ENCODE peak calls at places on chromosomes 11 and 22, in seven cellular contexts. T, K, C, I, H, D and F are unnamed samples.

GRCh38 chr22:50308597-50308935 is 1.1 kb upstream of the PLXNB2 start:
- DNase-seq in T (peak; percentile 84), K (no peak), C (peak; percentile 87), I (no peak), H (peak; percentile 68), D (no peak), F (no peak)

GRCh38 chr11:67501854-67502253 is 3.3 kb downstream of the PITPNM1 start:
- DNase-seq in T (no peak), K (no peak), C (no peak), I (no peak), H (no peak), D (no peak), F (peak; percentile 79)

GRCh38 chr11:44982496-44983062 is 31.9 kb upstream of the TP53I11 start:
- DNase-seq in T (no peak), K (no peak), C (no peak), I (no peak), H (no peak), D (no peak), F (no peak)

GRCh38 chr11:27701262-27702105 is 1.2 kb upstream of the BDNF start:
- DNase-seq in T (no peak), K (no peak), C (no peak), I (peak; percentile 36), H (peak; percentile 80), D (no peak), F (no peak)

GRCh38 chr11:115164774-115165173 is 339.4 kb downstream of the CADM1 start:
- DNase-seq in T (no peak), K (no peak), C (no peak), I (no peak), H (peak; percentile 30), D (no peak), F (no peak)

GRCh38 chr11:97909544-97910394 is 1111.0 kb upstream of the CNTN5 start:
- DNase-seq in T (no peak), K (no peak), C (no peak), I (no peak), H (peak; percentile 85), D (no peak), F (no peak)

GRCh38 chr11:58576792-58577440 is 1.3 kb upstream of the LPXN start:
- DNase-seq in T (no peak), K (no peak), C (no peak), I (peak; percentile 42), H (peak; percentile 65), D (no peak), F (peak; percentile 38)

GRCh38 chr11:63871962-63872832 is 33.3 kb downstream of the MARK2 start:
- DNase-seq in T (peak; percentile 90), K (peak; percentile 87), C (peak; percentile 78), I (peak; percentile 91), H (peak; percentile 92), D (peak; percentile 60), F (no peak)

GRCh38 chr11:131025020-131025419 is 108.7 kb upstream of the SNX19 start:
- DNase-seq in T (no peak), K (no peak), C (no peak), I (peak; percentile 6), H (peak; percentile 64), D (no peak), F (no peak)

GRCh38 chr11:69044111-69045013 is 4.4 kb upstream of the TPCN2 start:
- DNase-seq in T (peak; percentile 76), K (peak; percentile 72), C (peak; percentile 83), I (peak; percentile 29), H (peak; percentile 67), D (peak; percentile 68), F (no peak)

GRCh38 chr22:22752199-22752555 is 107.8 kb downstream of the GGTLC2 start:
- DNase-seq in T (no peak), K (no peak), C (no peak), I (no peak), H (no peak), D (no peak), F (no peak)

GRCh38 chr11:65551572-65552398 is 6.4 kb downstream of the LTBP3 start:
- DNase-seq in T (peak; percentile 85), K (peak; percentile 81), C (no peak), I (peak; percentile 84), H (no peak), D (peak; percentile 64), F (no peak)

GRCh38 chr11:36618025-36618700 is 20.1 kb upstream of the RAG2 start:
- DNase-seq in T (no peak), K (no peak), C (no peak), I (no peak), H (no peak), D (no peak), F (no peak)

GRCh38 chr11:36627471-36627870 is 29.4 kb upstream of the RAG2 start:
- DNase-seq in T (no peak), K (no peak), C (no peak), I (no peak), H (no peak), D (no peak), F (no peak)

GRCh38 chr11:36627006-36627405 is 29.0 kb upstream of the RAG2 start:
- DNase-seq in T (no peak), K (no peak), C (no peak), I (no peak), H (no peak), D (no peak), F (no peak)

GRCh38 chr11:36619502-36619901 is 21.5 kb upstream of the RAG2 start:
- DNase-seq in T (no peak), K (no peak), C (no peak), I (peak; percentile 22), H (no peak), D (no peak), F (no peak)

GRCh38 chr11:36622431-36623136 is 24.5 kb upstream of the RAG2 start:
- DNase-seq in T (no peak), K (no peak), C (no peak), I (peak; percentile 47), H (peak; percentile 60), D (peak; percentile 12), F (no peak)
- TF ChIP-seq CTCF in T (peak; percentile 41), K (no peak), C (peak; percentile 15), I (peak; percentile 51), H (peak; percentile 49), D (peak; percentile 17), F (peak; percentile 86)

GRCh38 chr22:48872271-48873260 is 955.1 kb downstream of the BRD1 start:
- DNase-seq in T (no peak), K (no peak), C (no peak), I (no peak), H (no peak), D (no peak), F (peak; percentile 73)

GRCh38 chr22:48869161-48869560 is 958.5 kb downstream of the BRD1 start:
- DNase-seq in T (no peak), K (no peak), C (no peak), I (no peak), H (no peak), D (no peak), F (peak; percentile 75)

GRCh38 chr22:48870436-48870835 is 957.2 kb downstream of the BRD1 start:
- DNase-seq in T (no peak), K (no peak), C (no peak), I (no peak), H (no peak), D (no peak), F (peak; percentile 47)

GRCh38 chr22:48869788-48870187 is 957.9 kb downstream of the BRD1 start:
- DNase-seq in T (no peak), K (no peak), C (no peak), I (no peak), H (no peak), D (no peak), F (no peak)

GRCh38 chr22:48871176-48871840 is 956.4 kb downstream of the BRD1 start:
- DNase-seq in T (no peak), K (no peak), C (no peak), I (no peak), H (no peak), D (no peak), F (peak; percentile 76)
- TF ChIP-seq CTCF in T (no peak), K (no peak), C (no peak), I (no peak), H (no peak), D (no peak), F (no peak)

GRCh38 chr11:72685560-72686480 is 11.6 kb upstream of the PDE2A start:
- DNase-seq in T (no peak), K (no peak), C (peak; percentile 69), I (no peak), H (no peak), D (no peak), F (no peak)

GRCh38 chr11:72686639-72687215 is 12.5 kb upstream of the PDE2A start:
- DNase-seq in T (no peak), K (no peak), C (peak; percentile 43), I (no peak), H (no peak), D (no peak), F (no peak)

GRCh38 chr11:72688486-72688885 is 14.3 kb upstream of the PDE2A start:
- DNase-seq in T (no peak), K (no peak), C (no peak), I (no peak), H (no peak), D (no peak), F (no peak)

GRCh38 chr11:72687326-72687725 is 13.1 kb upstream of the PDE2A start:
- DNase-seq in T (no peak), K (no peak), C (no peak), I (no peak), H (no peak), D (no peak), F (no peak)

GRCh38 chr11:72688929-72689328 is 14.7 kb upstream of the PDE2A start:
- DNase-seq in T (no peak), K (no peak), C (no peak), I (no peak), H (no peak), D (no peak), F (no peak)
- TF ChIP-seq CTCF in T (no peak), K (no peak), C (no peak), I (no peak), H (no peak), D (no peak), F (no peak)

DNA sequence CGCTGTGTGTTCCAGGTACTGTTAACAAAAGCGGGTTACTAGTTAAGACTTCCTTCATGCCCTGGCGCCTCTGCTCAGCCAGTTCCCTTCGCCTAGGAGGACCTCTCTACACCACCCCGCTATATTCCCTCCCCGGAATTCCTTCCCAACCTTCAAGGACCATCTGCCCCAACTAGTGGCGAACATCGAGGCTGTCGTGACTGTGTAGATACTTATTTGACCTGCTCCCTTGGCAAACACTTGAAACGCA is 450 bp upstream of the BCL2L13 start:
- DNase-seq in T (no peak), K (no peak), C (no peak), I (no peak), H (no peak), D (no peak), F (no peak)
- TF ChIP-seq CTCF in T (no peak), K (no peak), C (no peak), I (no peak), H (no peak), D (no peak), F (peak; percentile 51)

GRCh38 chr11:103927535-103927934 is 108.9 kb upstream of the DDI1 start:
- DNase-seq in T (no peak), K (no peak), C (no peak), I (peak; percentile 65), H (no peak), D (no peak), F (no peak)
- TF ChIP-seq CTCF in T (peak; percentile 16), K (peak; percentile 35), C (no peak), I (peak; percentile 57), H (peak; percentile 61), D (peak; percentile 10), F (peak; percentile 59)